ENCODE peak calls at places on chromosomes 5 and 9, in six cellular contexts. F is K562, U is HepG2, S is HCT116, P is GM12878, K is H1. W is an unnamed sample.

GRCh38 chr5:1066676-1067075 is 45.2 kb downstream of the SLC12A7 start:
- DNase-seq in F (no peak), U (no peak), S (no peak), P (no peak), K (no peak), W (no peak)

GRCh38 chr9:120868676-120869359 is 8.2 kb downstream of the PHF19 start:
- DNase-seq in F (peak; percentile 100), U (no peak), S (peak; percentile 94), P (peak; percentile 77), K (peak; percentile 98), W (peak; percentile 91)

GRCh38 chr5:2615917-2616316 is 135.6 kb downstream of the IRX2 start:
- DNase-seq in F (no peak), U (no peak), S (no peak), P (no peak), K (no peak), W (no peak)

GRCh38 chr9:95769909-95770433 is 105.5 kb upstream of the ERCC6L2 start:
- DNase-seq in F (no peak), U (no peak), S (no peak), P (no peak), K (no peak), W (no peak)

GRCh38 chr5:44292736-44293135 is 96.5 kb downstream of the FGF10 start:
- DNase-seq in F (no peak), U (no peak), S (no peak), P (no peak), K (no peak), W (no peak)

GRCh38 chr5:160792281-160792680 is 59.7 kb downstream of the ATP10B start:
- DNase-seq in F (no peak), U (no peak), S (no peak), P (no peak), K (no peak), W (no peak)

GRCh38 chr5:27494845-27495244 is 456.5 kb upstream of the CDH9 start:
- DNase-seq in F (no peak), U (no peak), S (no peak), P (no peak), K (no peak), W (no peak)

GRCh38 chr5:147439253-147439652 is 70.6 kb downstream of the DPYSL3 start:
- DNase-seq in F (no peak), U (no peak), S (no peak), P (no peak), K (no peak), W (no peak)

GRCh38 chr9:69931340-69931739 is 110.7 kb downstream of the CFAP95 start:
- DNase-seq in F (no peak), U (peak; percentile 9), S (no peak), P (no peak), K (no peak), W (peak; percentile 23)

GRCh38 chr9:134033516-134034214 is 8.4 kb downstream of the BRD3OS start:
- DNase-seq in F (no peak), U (no peak), S (no peak), P (no peak), K (no peak), W (no peak)

GRCh38 chr5:66989286-66989685 is 207.3 kb downstream of the CD180 start:
- DNase-seq in F (no peak), U (peak; percentile 45), S (no peak), P (no peak), K (no peak), W (no peak)

GRCh38 chr5:157339409-157339808 is 73.5 kb downstream of the CYFIP2 start:
- DNase-seq in F (no peak), U (no peak), S (no peak), P (no peak), K (no peak), W (no peak)
- H3K36me3 ChIP-seq in F (no peaks in the 10 kb centered on the region), U (peaks cover 6% of the 10 kb centered on the region), S (no peaks in the 10 kb centered on the region), P (peaks cover 58% of the 10 kb centered on the region), K (no peaks in the 10 kb centered on the region), W (no peaks in the 10 kb centered on the region)

GRCh38 chr9:119365291-119366027 is 3.8 kb downstream of the BRINP1 start:
- DNase-seq in F (peak; percentile 11), U (peak; percentile 6), S (no peak), P (no peak), K (peak; percentile 79), W (peak; percentile 87)
- H3K4me3 ChIP-seq in F (no peak overlapping the region), U (no peak overlapping the region), S (no peak overlapping the region), P (no peak overlapping the region), K (no peak overlapping the region), W (no peak overlapping the region)

GRCh38 chr9:23493219-23493618 is 332.8 kb downstream of the ELAVL2 start:
- DNase-seq in F (no peak), U (no peak), S (no peak), P (no peak), K (no peak), W (no peak)

GRCh38 chr9:23496827-23497226 is 329.2 kb downstream of the ELAVL2 start:
- DNase-seq in F (no peak), U (no peak), S (no peak), P (no peak), K (no peak), W (no peak)

DNA sequence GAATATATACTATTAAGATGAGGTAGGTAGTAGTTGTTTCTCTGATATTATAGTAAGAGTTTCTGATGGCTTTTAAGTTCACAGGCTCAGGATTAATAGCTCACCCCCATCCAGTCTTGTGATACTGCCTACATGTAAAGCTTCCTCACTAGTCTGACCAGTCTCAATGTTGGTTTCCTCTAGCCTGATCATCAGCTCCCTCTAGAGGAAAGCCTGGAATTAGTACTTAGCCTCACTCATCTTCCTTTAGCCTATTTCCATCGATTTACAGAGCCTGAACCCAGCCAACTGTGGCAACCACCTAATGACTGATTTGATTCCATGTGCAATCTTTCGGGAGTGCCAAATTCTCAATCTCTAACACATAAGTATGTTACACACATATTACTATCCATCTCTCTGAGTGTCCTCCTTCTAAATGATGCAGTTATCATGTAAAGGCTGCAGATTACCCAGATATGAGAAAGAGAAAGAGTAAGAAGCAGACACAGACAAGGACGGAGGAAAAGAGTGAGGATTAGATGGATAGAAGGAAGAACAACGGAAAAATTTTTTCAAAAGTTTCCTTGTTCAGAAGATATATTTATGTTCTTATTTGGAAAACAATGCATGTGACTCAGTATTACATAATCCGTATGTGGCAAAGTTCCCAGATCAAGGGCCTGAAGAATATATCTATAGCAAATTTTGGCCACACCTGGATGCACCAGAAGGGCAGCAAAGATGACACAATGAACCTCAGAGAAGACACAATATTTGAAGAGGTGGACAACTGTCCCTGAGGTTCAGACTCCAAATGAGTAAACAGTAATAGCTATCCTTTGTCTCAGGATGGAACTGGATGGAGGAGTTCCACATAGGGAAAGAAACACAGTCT is 333.7 kb downstream of the ELAVL2 start:
- DNase-seq in F (no peak), U (peak; percentile 31), S (no peak), P (no peak), K (no peak), W (peak; percentile 52)
- TF ChIP-seq ZNF274 in F (no peak), U (no peak), S (no peak), P (no peak), K (no peak), W (no peak)

GRCh38 chr5:82105457-82105856 is 133.6 kb downstream of the ATG10 start:
- DNase-seq in F (no peak), U (no peak), S (no peak), P (no peak), K (no peak), W (no peak)

GRCh38 chr5:82109013-82109412 is 137.2 kb downstream of the ATG10 start:
- DNase-seq in F (no peak), U (peak; percentile 30), S (no peak), P (no peak), K (no peak), W (no peak)

GRCh38 chr5:82106207-82106606 is 134.4 kb downstream of the ATG10 start:
- DNase-seq in F (no peak), U (peak; percentile 19), S (no peak), P (no peak), K (no peak), W (no peak)

GRCh38 chr5:82106806-82107205 is 135.0 kb downstream of the ATG10 start:
- DNase-seq in F (no peak), U (no peak), S (no peak), P (no peak), K (no peak), W (no peak)

GRCh38 chr5:82107277-82107676 is 135.5 kb downstream of the ATG10 start:
- DNase-seq in F (no peak), U (no peak), S (no peak), P (no peak), K (no peak), W (no peak)
- H3K36me3 ChIP-seq in F (no peaks in the 10 kb centered on the region), U (no peaks in the 10 kb centered on the region), S (no peaks in the 10 kb centered on the region), P (no peaks in the 10 kb centered on the region), K (no peaks in the 10 kb centered on the region), W (no peaks in the 10 kb centered on the region)

GRCh38 chr9:127912882-127913281 is 4.0 kb downstream of the ST6GALNAC4 start:
- DNase-seq in F (no peak), U (no peak), S (no peak), P (no peak), K (no peak), W (no peak)
- H3K4me3 ChIP-seq in F (no peak overlapping the region), U (no peak overlapping the region), S (no peak overlapping the region), P (no peak overlapping the region), K (no peak overlapping the region), W (no peak overlapping the region)

W was measured in NT2/D1.